ENCODE peak calls at places on chromosome 22, in four cellular contexts. C, E, B and J are unnamed samples.

GRCh38 chr22:27154717-27155116 is 497.3 kb downstream of the MIAT start:
- DNase-seq in C (peak; percentile 83), E (no peak), B (no peak), J (no peak)

GRCh38 chr22:42754658-42755057 is 34.0 kb upstream of the A4GALT start:
- DNase-seq in C (no peak), E (peak; percentile 80), B (no peak), J (no peak)

GRCh38 chr22:23248583-23248982 is 68.3 kb downstream of the BCR start:
- DNase-seq in C (no peak), E (peak; percentile 58), B (peak; percentile 72), J (no peak)

GRCh38 chr22:42180349-42180842 is 49.8 kb upstream of the CYP2D6 start:
- DNase-seq in C (no peak), E (no peak), B (no peak), J (peak; percentile 16)

GRCh38 chr22:41799486-41800347 is 762 bp upstream of the CCDC134 start:
- DNase-seq in C (peak; percentile 84), E (peak; percentile 36), B (peak; percentile 43), J (peak; percentile 29)

GRCh38 chr22:32050678-32051515 is 7.8 kb downstream of the SLC5A1 start:
- DNase-seq in C (no peak), E (peak; percentile 52), B (peak; percentile 58), J (no peak)

GRCh38 chr22:30291334-30291892 is 2.1 kb upstream of the CASTOR1 start:
- DNase-seq in C (no peak), E (no peak), B (no peak), J (no peak)

GRCh38 chr22:43628253-43628649 is 183.9 kb downstream of the EFCAB6 start:
- DNase-seq in C (no peak), E (no peak), B (no peak), J (no peak)

GRCh38 chr22:30249049-30250038 is 2.8 kb upstream of the LIF start:
- DNase-seq in C (no peak), E (no peak), B (no peak), J (no peak)

GRCh38 chr22:24053481-24054226 is 42.5 kb downstream of the CABIN1 start:
- DNase-seq in C (no peak), E (no peak), B (no peak), J (no peak)

GRCh38 chr22:38455530-38456271 is 702 bp upstream of the KCNJ4 start:
- DNase-seq in C (no peak), E (no peak), B (peak; percentile 76), J (no peak)

GRCh38 chr22:44809456-44809855 is 57.1 kb downstream of the ARHGAP8 start:
- DNase-seq in C (peak; percentile 74), E (no peak), B (no peak), J (no peak)

GRCh38 chr22:36287881-36288515 is 35.1 kb downstream of the APOL1 start:
- DNase-seq in C (peak; percentile 70), E (no peak), B (no peak), J (no peak)

GRCh38 chr22:26259510-26259909 is 90.2 kb downstream of the SEZ6L start:
- DNase-seq in C (no peak), E (no peak), B (peak; percentile 89), J (no peak)

GRCh38 chr22:24521791-24522245 is 26.7 kb downstream of the UPB1 start:
- DNase-seq in C (no peak), E (peak; percentile 76), B (peak; percentile 91), J (peak; percentile 68)

GRCh38 chr22:43247546-43248260 is 60.8 kb upstream of the TTLL12 start:
- DNase-seq in C (no peak), E (no peak), B (no peak), J (no peak)

GRCh38 chr22:43066844-43067385 is 22.3 kb downstream of the TTLL1 start:
- DNase-seq in C (no peak), E (no peak), B (no peak), J (no peak)

GRCh38 chr22:49497266-49497665 is 330.4 kb downstream of the BRD1 start:
- DNase-seq in C (no peak), E (no peak), B (no peak), J (no peak)

GRCh38 chr22:49502126-49502826 is 325.4 kb downstream of the BRD1 start:
- DNase-seq in C (no peak), E (no peak), B (no peak), J (no peak)

GRCh38 chr22:49500942-49501395 is 326.7 kb downstream of the BRD1 start:
- DNase-seq in C (no peak), E (no peak), B (no peak), J (no peak)

GRCh38 chr22:49499433-49500075 is 328.1 kb downstream of the BRD1 start:
- DNase-seq in C (no peak), E (no peak), B (no peak), J (no peak)

GRCh38 chr22:49500076-49500460 is 327.6 kb downstream of the BRD1 start:
- DNase-seq in C (no peak), E (no peak), B (no peak), J (no peak)
- TF ChIP-seq POLR2AphosphoS5 in C (no peak), E (no peak), B (no peak), J (no peak)

DNA sequence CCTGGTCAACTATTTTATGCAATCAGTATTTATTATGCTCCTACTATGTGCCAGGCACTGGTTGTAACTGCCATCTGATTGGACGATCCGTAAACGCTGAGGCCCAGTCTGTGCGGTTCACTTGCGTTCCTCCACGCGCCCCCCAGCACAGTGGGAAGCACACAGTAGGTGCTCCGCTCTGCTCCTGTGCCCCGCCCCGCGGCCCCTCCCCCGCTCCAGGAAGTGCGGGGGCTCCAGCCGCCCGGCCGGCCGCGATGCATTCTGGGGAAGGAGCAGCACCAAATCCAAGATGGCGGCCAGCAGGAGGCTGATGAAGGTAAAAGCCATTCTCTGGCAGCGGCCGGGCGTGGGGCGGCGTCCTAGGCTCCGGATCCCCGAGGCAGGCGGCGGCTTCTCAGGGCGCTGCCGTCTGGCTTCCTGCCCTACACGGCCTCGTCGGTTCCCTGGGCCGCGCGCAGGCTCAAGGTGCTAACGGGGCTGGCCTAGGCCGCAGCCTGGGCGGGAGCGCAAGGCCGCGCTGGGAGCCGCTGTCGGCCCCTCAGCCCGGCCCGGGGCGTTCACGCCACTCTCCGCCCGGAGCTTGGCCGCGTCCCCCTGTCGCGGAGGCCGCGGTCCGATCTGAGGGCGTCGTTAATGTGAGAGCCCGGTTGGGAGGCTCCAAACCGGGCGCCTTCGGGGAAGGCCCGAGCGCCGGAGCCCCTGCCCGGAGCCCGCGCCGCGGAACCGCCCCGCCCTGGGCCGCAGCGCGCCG is at the start of gene UBE2L3:
- DNase-seq in C (peak; percentile 96), E (peak; percentile 82), B (peak; percentile 94), J (peak; percentile 88)
- H3K27ac ChIP-seq in C (peak within 1 kb of the TSS; percentile 94), E (peak within 1 kb of the TSS; percentile 94), B (peak within 1 kb of the TSS; percentile 66), J (peak within 1 kb of the TSS; percentile 95)

GRCh38 chr22:47111626-47112373 is 349.4 kb downstream of the TBC1D22A start:
- DNase-seq in C (no peak), E (no peak), B (no peak), J (no peak)
- H3K4me1 ChIP-seq in C (no peaks in the 10 kb centered on the region), E (no peaks in the 10 kb centered on the region), B (no peaks in the 10 kb centered on the region), J (no peaks in the 10 kb centered on the region)

DNA sequence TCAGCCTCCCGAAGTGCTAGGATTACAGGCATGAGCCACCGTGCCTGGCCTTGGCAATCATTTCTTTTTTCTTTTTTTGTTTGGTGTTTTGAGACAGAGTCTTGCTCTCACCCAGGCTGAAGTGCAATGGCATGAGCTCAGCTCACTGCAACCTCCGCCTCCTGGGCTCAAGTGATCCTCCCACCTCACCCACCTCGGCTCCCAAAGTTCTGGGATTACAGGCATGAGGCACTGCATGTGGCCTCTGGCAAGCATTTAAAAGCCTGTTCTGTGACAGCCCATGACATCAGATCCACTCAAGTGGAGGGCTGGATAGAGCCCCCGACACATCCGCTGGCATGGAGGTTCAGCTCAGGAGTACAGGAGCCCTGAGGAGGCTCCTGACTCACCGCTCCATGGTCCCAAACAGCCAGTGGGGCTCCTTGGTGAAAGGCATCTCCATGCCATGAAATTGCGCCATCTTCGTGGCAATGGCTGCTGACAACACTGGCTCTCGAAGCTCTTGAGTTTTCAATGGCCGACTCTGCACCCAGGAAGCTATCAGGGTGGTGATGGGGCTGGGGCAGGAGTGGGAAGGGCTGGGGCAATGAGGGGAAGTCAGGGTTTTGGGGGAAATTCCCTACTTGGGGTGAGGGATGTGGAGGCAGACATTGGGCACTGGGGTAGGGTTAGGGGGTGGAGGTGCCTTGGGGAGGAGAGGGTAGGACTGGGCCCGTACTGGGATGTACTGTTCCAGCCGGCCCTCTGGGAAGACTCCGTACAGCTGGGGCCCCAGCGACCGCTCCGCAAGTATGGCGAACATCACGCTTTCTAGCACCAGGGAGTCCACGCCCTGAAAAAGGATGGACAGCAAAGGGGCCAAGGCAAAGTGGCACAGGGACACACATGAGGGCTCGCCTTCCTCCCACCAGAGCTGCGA is 1.4 kb downstream of the CHKB start:
- DNase-seq in C (peak; percentile 83), E (no peak), B (no peak), J (no peak)
- TF ChIP-seq POLR2AphosphoS5 in C (no peak), E (no peak), B (no peak), J (no peak)

GRCh38 chr22:18984564-18984963 is 48.5 kb upstream of the PRODH start:
- DNase-seq in C (no peak), E (no peak), B (no peak), J (no peak)
- H3K27ac ChIP-seq in C (no peak overlapping the region), E (no peak overlapping the region), B (no peak overlapping the region), J (no peak overlapping the region)

DNA sequence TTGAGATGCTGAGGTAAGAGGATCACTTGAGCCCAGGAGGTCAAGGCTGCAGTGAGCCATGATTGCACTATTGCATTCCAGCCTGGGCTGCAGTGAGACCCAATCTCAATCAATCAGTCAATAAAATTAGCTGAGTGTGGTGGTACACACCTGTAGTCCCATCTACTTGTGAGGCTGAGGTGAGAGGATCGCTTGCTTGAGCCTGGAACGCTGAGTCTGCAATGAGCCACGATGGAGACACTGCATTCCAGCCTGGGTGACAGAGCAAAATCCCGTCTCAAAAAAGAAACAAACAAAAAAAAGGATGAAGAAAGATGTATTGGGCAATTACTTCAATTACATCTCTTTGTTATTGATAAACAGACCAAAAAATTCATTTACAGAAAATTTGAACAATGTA is 54.5 kb downstream of the MED15 start:
- DNase-seq in C (no peak), E (no peak), B (no peak), J (no peak)
- H3K4me1 ChIP-seq in C (peaks cover 59% of the 10 kb centered on the region), E (peaks cover 19% of the 10 kb centered on the region), B (no peaks in the 10 kb centered on the region), J (peaks cover 11% of the 10 kb centered on the region)

DNA sequence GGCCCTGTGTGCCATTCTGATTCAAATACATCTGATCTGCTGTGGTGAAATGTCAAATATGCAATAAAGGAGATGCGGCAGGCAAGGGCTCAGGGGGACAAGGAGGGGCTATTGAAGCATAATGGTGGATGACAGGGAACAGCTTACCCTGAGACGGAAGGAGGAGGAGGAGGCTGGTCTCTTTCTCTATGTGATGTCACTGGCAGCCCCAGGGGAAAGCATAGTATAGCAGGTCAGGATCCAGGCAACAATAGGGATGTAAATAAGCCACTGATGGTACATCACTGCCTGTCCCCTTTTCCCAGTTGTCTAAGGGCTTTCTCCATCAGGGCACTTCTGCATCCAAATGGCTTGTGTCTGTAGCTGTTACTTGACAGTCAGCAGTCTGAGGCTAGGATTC is 351.0 kb upstream of the SYN3 start:
- DNase-seq in C (no peak), E (no peak), B (peak; percentile 25), J (no peak)
- TF ChIP-seq POLR2AphosphoS5 in C (no peak), E (no peak), B (no peak), J (no peak)

GRCh38 chr22:46054878-46055158 is 77.9 kb upstream of the WNT7B start:
- DNase-seq in C (no peak), E (no peak), B (no peak), J (no peak)
- H3K27ac ChIP-seq in C (peak overlapping the region; percentile 99), E (peak overlapping the region; percentile 98), B (no peak overlapping the region), J (peak overlapping the region; percentile 99)